ENCODE peak calls at places on chromosomes 12 and 14, in ten cellular contexts. U is cardiac fibroblast; E is kidney; S is pancreas; P is NCI-H1092; O is globus pallidus; M is stimulated activated CD4-positive, alpha-beta T cell treated with anti-CD3 and anti-CD28 coated beads, TNF-alpha, amount 100 ng/mL, for 1 hour; D is stimulated activated CD8-positive, alpha-beta memory T cell treated with anti-CD3 and anti-CD28 coated beads, Interleukin-4, amount 100 ng/mL, for 24 hours; L is K562; T is HT-29. K is an unnamed sample.

GRCh38 chr12:68871899-68872298 is 61.1 kb downstream of the CPM start:
- DNase-seq in P (no peak), L (no peak), O (no peak), U (peak), E (no peak), S (no peak), D (no peak), T (peak), M (no peak), K (peak)

GRCh38 chr12:122062832-122063690 is 15.5 kb upstream of the MLXIP start:
- DNase-seq in U (peak), M (no peak), S (peak), O (peak), L (peak), E (peak), D (no peak), T (peak), P (no peak), K (peak)

GRCh38 chr12:47818701-47819543 is 781 bp downstream of the HDAC7 start:
- DNase-seq in T (peak), O (no peak), L (peak), P (no peak), U (no peak), S (peak), E (peak), M (no peak), D (no peak), K (peak)

GRCh38 chr12:93699271-93700141 is 22.3 kb downstream of the CRADD start:
- DNase-seq in M (no peak), L (no peak), T (no peak), D (no peak), P (no peak), O (no peak), U (peak), E (no peak), S (no peak), K (no peak)

GRCh38 chr12:128388461-128388921 is 121.5 kb downstream of the TMEM132C start:
- DNase-seq in M (no peak), D (peak), E (no peak), T (no peak), S (no peak), U (no peak), L (no peak), O (no peak), P (peak), K (no peak)

GRCh38 chr12:131873293-131873692 is 21.1 kb upstream of the ULK1 start:
- DNase-seq in M (no peak), E (peak), L (no peak), P (no peak), O (no peak), T (no peak), U (no peak), D (no peak), S (no peak), K (no peak)

GRCh38 chr12:67482751-67483661 is 165.5 kb upstream of the DYRK2 start:
- DNase-seq in M (peak), O (peak), S (peak), D (peak), L (no peak), T (peak), U (peak), E (peak), P (peak), K (no peak)

GRCh38 chr12:112160611-112161010 is 35.3 kb downstream of the TRAFD1 start:
- DNase-seq in U (no peak), D (no peak), T (no peak), M (no peak), E (no peak), S (no peak), O (no peak), L (no peak), P (no peak), K (no peak)

GRCh38 chr12:60148109-60148508 is 552.3 kb downstream of the SLC16A7 start:
- DNase-seq in L (no peak), O (no peak), E (no peak), S (no peak), D (no peak), U (peak), M (no peak), T (no peak), P (no peak), K (no peak)

GRCh38 chr12:110088936-110089335 is 35.2 kb upstream of the IFT81 start:
- DNase-seq in M (no peak), U (no peak), T (no peak), O (peak), D (no peak), P (no peak), L (no peak), E (no peak), S (no peak), K (no peak)

GRCh38 chr14:104322531-104323466 is 184.4 kb downstream of the KIF26A start:
- DNase-seq in O (no peak), T (no peak), S (peak), M (no peak), U (no peak), P (no peak), D (no peak), L (no peak), E (no peak), K (no peak)

GRCh38 chr12:57795354-57795753 is 12.8 kb downstream of the TSFM start:
- DNase-seq in P (no peak), T (no peak), D (no peak), O (no peak), L (no peak), U (peak), E (no peak), S (no peak), M (no peak), K (no peak)

GRCh38 chr14:105881021-105881930 is 354.9 kb downstream of the TMEM121 start:
- DNase-seq in E (peak), D (no peak), S (no peak), P (no peak), T (no peak), M (no peak), O (no peak), U (no peak), L (no peak), K (peak)

GRCh38 chr14:33938131-33938949 is 12.5 kb downstream of the EGLN3 start:
- DNase-seq in U (peak), S (peak), E (peak), P (peak), T (peak), M (no peak), L (peak), D (no peak), O (peak), K (no peak)

GRCh38 chr14:73125169-73125588 is 11.1 kb upstream of the PSEN1 start:
- DNase-seq in T (no peak), M (no peak), S (no peak), E (no peak), O (no peak), D (no peak), U (no peak), P (no peak), L (no peak), K (no peak)

GRCh38 chr12:2963154-2963759 is 4.1 kb downstream of the TEAD4 start:
- DNase-seq in L (no peak), S (peak), O (no peak), U (no peak), M (no peak), E (no peak), T (no peak), D (no peak), P (no peak), K (peak)

GRCh38 chr12:106178582-106178981 is 39.8 kb upstream of the NUAK1 start:
- DNase-seq in S (no peak), O (no peak), D (no peak), U (no peak), E (no peak), T (no peak), P (no peak), L (no peak), M (no peak), K (peak)

GRCh38 chr14:88516742-88517418 is 37.9 kb downstream of the PTPN21 start:
- DNase-seq in O (no peak), T (no peak), E (no peak), L (no peak), P (no peak), U (no peak), M (no peak), S (no peak), D (no peak), K (peak)

GRCh38 chr12:57621497-57622292 is 10.5 kb downstream of the ARHGEF25 start:
- DNase-seq in T (peak), D (peak), U (peak), M (no peak), E (peak), S (peak), L (peak), O (peak), P (peak), K (peak)

GRCh38 chr14:78933948-78934524 is 763.9 kb downstream of the NRXN3 start:
- DNase-seq in D (no peak), P (peak), M (no peak), U (peak), E (no peak), T (peak), O (peak), L (peak), S (peak), K (no peak)

GRCh38 chr14:45201908-45202307 is 51.1 kb downstream of the MIS18BP1 start:
- DNase-seq in U (peak), M (no peak), O (no peak), L (no peak), P (no peak), D (no peak), E (no peak), S (no peak), T (peak), K (peak)